ENCODE peak calls at places on chromosomes 11 and 22, in seven cellular contexts. G is NCI-H460; E is stimulated activated CD8-positive, alpha-beta memory T cell treated with anti-CD3 and anti-CD28 coated beads, Interleukin-2, amount 100 ng/mL, for 1 hour; Y is stimulated activated effector memory CD8-positive, alpha-beta T cell treated with anti-CD3 and anti-CD28 coated beads, Interleukin-12 subunit alpha, Interleukin-12 subunit beta, amount 100 ng/mL, for 72 hours; H is substantia nigra; Z is GM20000; Q is CD4-positive, alpha-beta T cell. X is an unnamed sample.

GRCh38 chr11:114236829-114237228 is 59.4 kb upstream of the NNMT start:
- DNase-seq in G (no peak), E (no peak), Y (no peak), H (no peak), Z (no peak), Q (no peak), X (no peak)

GRCh38 chr11:115939104-115939503 is 434.9 kb upstream of the CADM1 start:
- DNase-seq in G (no peak), E (no peak), Y (no peak), H (no peak), Z (no peak), Q (no peak), X (no peak)

GRCh38 chr11:130828741-130829140 is 87.5 kb downstream of the SNX19 start:
- DNase-seq in G (no peak), E (no peak), Y (no peak), H (no peak), Z (no peak), Q (no peak), X (no peak)

GRCh38 chr11:8333431-8334401 is 70.0 kb upstream of the LMO1 start:
- DNase-seq in G (no peak), E (no peak), Y (no peak), H (no peak), Z (no peak), Q (no peak), X (no peak)

GRCh38 chr11:75801362-75802021 is 13.5 kb upstream of the UVRAG start:
- DNase-seq in G (no peak), E (no peak), Y (no peak), H (no peak), Z (no peak), Q (no peak), X (peak; percentile 74)

GRCh38 chr11:98003606-98004371 is 1017.0 kb upstream of the CNTN5 start:
- DNase-seq in G (no peak), E (no peak), Y (no peak), H (no peak), Z (no peak), Q (no peak), X (no peak)

GRCh38 chr11:67538823-67539505 is 15.7 kb upstream of the CABP2 start:
- DNase-seq in G (no peak), E (no peak), Y (no peak), H (no peak), Z (no peak), Q (no peak), X (no peak)

GRCh38 chr22:45007247-45007945 is 2.4 kb downstream of the PHF21B start:
- DNase-seq in G (no peak), E (no peak), Y (no peak), H (no peak), Z (peak; percentile 63), Q (no peak), X (peak; percentile 34)

GRCh38 chr22:43262990-43263644 is 76.2 kb upstream of the TTLL12 start:
- DNase-seq in G (no peak), E (peak; percentile 11), Y (peak; percentile 13), H (no peak), Z (peak; percentile 57), Q (peak; percentile 27), X (no peak)

GRCh38 chr11:64560139-64560771 is 30.8 kb upstream of the SLC22A12 start:
- DNase-seq in G (no peak), E (no peak), Y (no peak), H (no peak), Z (no peak), Q (no peak), X (no peak)

GRCh38 chr11:67345949-67346819 is 7.2 kb downstream of the POLD4 start:
- DNase-seq in G (peak; percentile 76), E (no peak), Y (no peak), H (no peak), Z (peak; percentile 27), Q (no peak), X (peak; percentile 24)

GRCh38 chr11:47858169-47858543 is 10.0 kb upstream of the NUP160 start:
- DNase-seq in G (peak; percentile 90), E (no peak), Y (no peak), H (no peak), Z (no peak), Q (no peak), X (no peak)

GRCh38 chr11:12723410-12724297 is 49.4 kb downstream of the TEAD1 start:
- DNase-seq in G (no peak), E (no peak), Y (no peak), H (no peak), Z (no peak), Q (no peak), X (no peak)

X was measured in Ammon's horn.